ENCODE peak calls at places on chromosomes 5 and 9, in four cellular contexts. One of them, this sample, is unnamed.

GRCh38 chr9:114203410-114204140 is 48.2 kb downstream of the COL27A1 start:
- DNase-seq in GM23338: no peak
- DNase-seq in PC-9: no peak
- DNase-seq in PC-3: peak; percentile 34
- DNase-seq in this sample: no peak

GRCh38 chr5:148831590-148832565 is 5.5 kb downstream of the ADRB2 start:
- DNase-seq in GM23338: no peak
- DNase-seq in PC-9: no peak
- DNase-seq in PC-3: peak; percentile 60
- DNase-seq in this sample: no peak

GRCh38 chr9:11235061-11235460 is 622.3 kb upstream of the PTPRD start:
- DNase-seq in GM23338: no peak
- DNase-seq in PC-9: no peak
- DNase-seq in PC-3: no peak
- DNase-seq in this sample: no peak

GRCh38 chr5:172904643-172905345 is 54.4 kb upstream of the RPL26L1 start:
- DNase-seq in GM23338: peak; percentile 17
- DNase-seq in PC-9: peak; percentile 98
- DNase-seq in PC-3: peak; percentile 97
- DNase-seq in this sample: peak; percentile 100

GRCh38 chr5:52743970-52744369 is 43.7 kb upstream of the ITGA1 start:
- DNase-seq in GM23338: peak; percentile 14
- DNase-seq in PC-9: no peak
- DNase-seq in PC-3: no peak
- DNase-seq in this sample: no peak

GRCh38 chr9:98037362-98037761 is 19.2 kb upstream of the NANS start:
- DNase-seq in GM23338: no peak
- DNase-seq in PC-9: peak; percentile 51
- DNase-seq in PC-3: peak; percentile 31
- DNase-seq in this sample: no peak

GRCh38 chr9:137218754-137219271 is 3.2 kb downstream of the RNF208 start:
- DNase-seq in GM23338: no peak
- DNase-seq in PC-9: peak; percentile 82
- DNase-seq in PC-3: peak; percentile 65
- DNase-seq in this sample: no peak

GRCh38 chr5:68872088-68872842 is 221.5 kb upstream of the SLC30A5 start:
- DNase-seq in GM23338: peak; percentile 23
- DNase-seq in PC-9: no peak
- DNase-seq in PC-3: no peak
- DNase-seq in this sample: no peak

GRCh38 chr9:122218070-122218884 is 10.5 kb downstream of the LHX6 start:
- DNase-seq in GM23338: peak; percentile 42
- DNase-seq in PC-9: no peak
- DNase-seq in PC-3: peak; percentile 53
- DNase-seq in this sample: no peak

GRCh38 chr9:111599948-111600343 is 499 bp upstream of the PTGR1 start:
- DNase-seq in GM23338: peak; percentile 44
- DNase-seq in PC-9: no peak
- DNase-seq in PC-3: no peak
- DNase-seq in this sample: no peak

GRCh38 chr9:89677696-89678393 is 73.0 kb downstream of the GADD45G start:
- DNase-seq in GM23338: peak; percentile 95
- DNase-seq in PC-9: no peak
- DNase-seq in PC-3: no peak
- DNase-seq in this sample: no peak

GRCh38 chr5:170745481-170746061 is 38.0 kb upstream of the GABRP start:
- DNase-seq in GM23338: peak; percentile 94
- DNase-seq in PC-9: peak; percentile 98
- DNase-seq in PC-3: peak; percentile 8
- DNase-seq in this sample: no peak

GRCh38 chr5:107893642-107894041 is 222.9 kb upstream of the EFNA5 start:
- DNase-seq in GM23338: no peak
- DNase-seq in PC-9: no peak
- DNase-seq in PC-3: no peak
- DNase-seq in this sample: peak; percentile 28

GRCh38 chr5:429453-430188 is 13.4 kb upstream of the EXOC3 start:
- DNase-seq in GM23338: no peak
- DNase-seq in PC-9: no peak
- DNase-seq in PC-3: no peak
- DNase-seq in this sample: no peak

GRCh38 chr5:125262782-125263181 is 516.3 kb upstream of the ZNF608 start:
- DNase-seq in GM23338: no peak
- DNase-seq in PC-9: no peak
- DNase-seq in PC-3: peak; percentile 36
- DNase-seq in this sample: no peak

GRCh38 chr5:178363501-178364325 is 131.1 kb upstream of the PHYKPL start:
- DNase-seq in GM23338: no peak
- DNase-seq in PC-9: no peak
- DNase-seq in PC-3: no peak
- DNase-seq in this sample: no peak

GRCh38 chr5:51033215-51033614 is 350.0 kb upstream of the ISL1 start:
- DNase-seq in GM23338: no peak
- DNase-seq in PC-9: no peak
- DNase-seq in PC-3: no peak
- DNase-seq in this sample: no peak

GRCh38 chr9:84261082-84261746 is 79.3 kb downstream of the SLC28A3 start:
- DNase-seq in GM23338: peak; percentile 93
- DNase-seq in PC-9: peak; percentile 72
- DNase-seq in PC-3: peak; percentile 80
- DNase-seq in this sample: peak; percentile 28

GRCh38 chr5:158430166-158430828 is 571.4 kb upstream of the CLINT1 start:
- DNase-seq in GM23338: no peak
- DNase-seq in PC-9: no peak
- DNase-seq in PC-3: no peak
- DNase-seq in this sample: no peak

GRCh38 chr5:111151998-111152397 is 59.9 kb downstream of the WDR36 start:
- DNase-seq in GM23338: no peak
- DNase-seq in PC-9: no peak
- DNase-seq in PC-3: no peak
- DNase-seq in this sample: no peak

GRCh38 chr9:134259708-134260107 is 66.5 kb upstream of the RXRA start:
- DNase-seq in GM23338: no peak
- DNase-seq in PC-9: no peak
- DNase-seq in PC-3: no peak
- DNase-seq in this sample: no peak

GRCh38 chr5:122981846-122982245 is 54.7 kb downstream of the PPIC start:
- DNase-seq in GM23338: no peak
- DNase-seq in PC-9: no peak
- DNase-seq in PC-3: no peak
- DNase-seq in this sample: no peak

GRCh38 chr5:31671339-31671741 is 32.4 kb downstream of the PDZD2 start:
- DNase-seq in GM23338: no peak
- DNase-seq in PC-9: no peak
- DNase-seq in PC-3: no peak
- DNase-seq in this sample: no peak

GRCh38 chr9:129289131-129289731 is 111.2 kb upstream of the IER5L start:
- DNase-seq in GM23338: no peak
- DNase-seq in PC-9: no peak
- DNase-seq in PC-3: no peak
- DNase-seq in this sample: no peak

GRCh38 chr5:177474845-177475562 is 1.6 kb upstream of the DBN1 start:
- DNase-seq in GM23338: no peak
- DNase-seq in PC-9: peak; percentile 35
- DNase-seq in PC-3: no peak
- DNase-seq in this sample: no peak

GRCh38 chr9:94135222-94135621 is 51.0 kb downstream of the PTPDC1 start:
- DNase-seq in GM23338: no peak
- DNase-seq in PC-9: no peak
- DNase-seq in PC-3: no peak
- DNase-seq in this sample: no peak

GRCh38 chr9:29939559-29939958 is 2366.3 kb upstream of the C9orf72 start:
- DNase-seq in GM23338: no peak
- DNase-seq in PC-9: no peak
- DNase-seq in PC-3: no peak
- DNase-seq in this sample: no peak
- H2AFZ ChIP-seq in GM23338: no peak overlapping the region
- H2AFZ ChIP-seq in PC-9: no peak overlapping the region
- H2AFZ ChIP-seq in PC-3: no peak overlapping the region
- H2AFZ ChIP-seq in this sample: no peak overlapping the region

GRCh38 chr5:79846198-79846521 is 144.9 kb downstream of the MTX3 start:
- DNase-seq in GM23338: no peak
- DNase-seq in PC-9: no peak
- DNase-seq in PC-3: no peak
- DNase-seq in this sample: no peak

GRCh38 chr5:79844571-79844970 is 146.5 kb downstream of the MTX3 start:
- DNase-seq in GM23338: no peak
- DNase-seq in PC-9: no peak
- DNase-seq in PC-3: no peak
- DNase-seq in this sample: no peak

GRCh38 chr5:79847561-79847960 is 143.5 kb downstream of the MTX3 start:
- DNase-seq in GM23338: no peak
- DNase-seq in PC-9: no peak
- DNase-seq in PC-3: no peak
- DNase-seq in this sample: no peak

GRCh38 chr5:79843450-79844388 is 147.3 kb downstream of the MTX3 start:
- DNase-seq in GM23338: no peak
- DNase-seq in PC-9: no peak
- DNase-seq in PC-3: no peak
- DNase-seq in this sample: no peak

GRCh38 chr5:79845448-79846197 is 145.4 kb downstream of the MTX3 start:
- DNase-seq in GM23338: no peak
- DNase-seq in PC-9: no peak
- DNase-seq in PC-3: peak; percentile 25
- DNase-seq in this sample: peak; percentile 23
- TF ChIP-seq CTCF in GM23338: no peak
- TF ChIP-seq CTCF in PC-9: no peak
- TF ChIP-seq CTCF in PC-3: no peak
- TF ChIP-seq CTCF in this sample: no peak

GRCh38 chr5:131640043-131640856 is 5.2 kb upstream of the RAPGEF6 start:
- DNase-seq in GM23338: no peak
- DNase-seq in PC-9: no peak
- DNase-seq in PC-3: peak; percentile 37
- DNase-seq in this sample: no peak
- H2AFZ ChIP-seq in GM23338: no peak overlapping the region
- H2AFZ ChIP-seq in PC-9: no peak overlapping the region
- H2AFZ ChIP-seq in PC-3: no peak overlapping the region
- H2AFZ ChIP-seq in this sample: no peak overlapping the region

GRCh38 chr5:73139485-73139884 is 19.1 kb downstream of the TMEM171 start:
- DNase-seq in GM23338: no peak
- DNase-seq in PC-9: no peak
- DNase-seq in PC-3: no peak
- DNase-seq in this sample: no peak
- TF ChIP-seq CTCF in GM23338: no peak
- TF ChIP-seq CTCF in PC-9: no peak
- TF ChIP-seq CTCF in PC-3: no peak
- TF ChIP-seq CTCF in this sample: no peak

GRCh38 chr9:18320046-18320445 is 153.9 kb upstream of the ADAMTSL1 start:
- DNase-seq in GM23338: peak; percentile 8
- DNase-seq in PC-9: no peak
- DNase-seq in PC-3: no peak
- DNase-seq in this sample: no peak

GRCh38 chr9:18317896-18318295 is 156.1 kb upstream of the ADAMTSL1 start:
- DNase-seq in GM23338: no peak
- DNase-seq in PC-9: no peak
- DNase-seq in PC-3: no peak
- DNase-seq in this sample: no peak

DNA sequence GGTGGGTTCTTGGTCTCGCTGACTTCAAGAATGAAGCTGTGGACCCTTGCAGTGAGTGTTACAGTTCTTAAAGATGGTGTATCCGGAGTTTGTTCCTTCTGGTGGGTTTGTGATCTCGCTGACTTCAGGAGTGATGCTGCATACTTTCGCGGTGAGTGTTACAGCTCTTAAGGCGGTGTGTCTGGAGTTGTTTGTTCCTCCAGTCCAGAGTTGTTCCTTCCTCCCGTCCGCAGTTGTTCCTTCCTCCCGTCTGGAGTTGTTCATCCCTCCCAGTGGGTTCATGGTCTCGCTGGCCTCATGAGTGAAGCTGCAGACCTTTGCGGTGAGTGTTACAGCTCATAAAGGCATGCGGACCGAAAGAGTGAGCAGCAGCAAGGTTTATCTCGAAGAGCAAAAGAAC is 159.6 kb upstream of the ADAMTSL1 start:
- DNase-seq in GM23338: no peak
- DNase-seq in PC-9: no peak
- DNase-seq in PC-3: no peak
- DNase-seq in this sample: no peak
- H2AFZ ChIP-seq in GM23338: no peak overlapping the region
- H2AFZ ChIP-seq in PC-9: no peak overlapping the region
- H2AFZ ChIP-seq in PC-3: no peak overlapping the region
- H2AFZ ChIP-seq in this sample: no peak overlapping the region

GRCh38 chr5:106269252-106269843 is 1401.4 kb downstream of the EFNA5 start:
- DNase-seq in GM23338: peak; percentile 62
- DNase-seq in PC-9: no peak
- DNase-seq in PC-3: peak; percentile 65
- DNase-seq in this sample: peak; percentile 7
- TF ChIP-seq CTCF in GM23338: peak; percentile 68
- TF ChIP-seq CTCF in PC-9: peak; percentile 66
- TF ChIP-seq CTCF in PC-3: peak; percentile 79
- TF ChIP-seq CTCF in this sample: peak; percentile 25

DNA sequence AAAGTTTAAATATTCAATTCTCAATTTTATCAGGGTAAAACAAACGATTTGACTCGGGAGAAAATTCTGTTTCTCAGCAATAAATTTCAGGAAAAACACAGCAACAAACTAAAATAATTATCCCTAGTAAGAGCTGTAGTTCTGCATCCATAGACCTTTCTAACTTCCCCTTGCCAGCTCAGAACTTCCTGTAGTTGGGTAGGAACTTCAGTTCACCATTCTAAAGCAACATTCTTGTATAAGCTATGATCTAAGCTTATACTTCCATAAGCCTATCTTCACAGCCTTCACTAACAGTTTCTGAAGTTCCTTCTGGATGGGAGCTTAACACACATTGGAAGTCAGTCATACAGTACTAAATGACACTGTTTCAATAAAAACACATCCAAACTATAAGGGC is 96.6 kb downstream of the UBAP2 start:
- DNase-seq in GM23338: no peak
- DNase-seq in PC-9: no peak
- DNase-seq in PC-3: no peak
- DNase-seq in this sample: no peak
- H2AFZ ChIP-seq in GM23338: no peak overlapping the region
- H2AFZ ChIP-seq in PC-9: no peak overlapping the region
- H2AFZ ChIP-seq in PC-3: no peak overlapping the region
- H2AFZ ChIP-seq in this sample: no peak overlapping the region

DNA sequence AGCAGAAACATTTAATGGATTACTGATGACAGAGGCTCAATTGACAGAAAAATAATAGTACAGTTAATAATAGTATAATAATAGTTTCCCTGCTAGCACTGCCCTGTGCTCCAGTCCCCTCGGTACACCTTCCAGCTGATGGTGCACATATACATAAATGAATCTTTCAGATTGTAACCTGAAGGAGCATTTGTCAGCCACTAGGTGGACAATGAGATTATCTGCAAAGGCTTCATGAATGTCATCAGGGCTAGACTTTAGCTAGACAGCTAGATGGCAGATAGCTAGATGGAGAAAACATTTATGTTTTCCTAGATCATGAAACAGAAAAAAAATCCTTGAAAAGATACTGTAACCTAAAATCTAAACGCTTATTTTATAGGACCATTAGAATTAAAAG is 304.4 kb upstream of the SMC2 start:
- DNase-seq in GM23338: peak; percentile 1
- DNase-seq in PC-9: no peak
- DNase-seq in PC-3: peak; percentile 10
- DNase-seq in this sample: no peak
- TF ChIP-seq CTCF in GM23338: no peak
- TF ChIP-seq CTCF in PC-9: peak; percentile 64
- TF ChIP-seq CTCF in PC-3: peak; percentile 52
- TF ChIP-seq CTCF in this sample: peak; percentile 35

This sample was measured in keratinocyte.